ENCODE peak calls at places on chromosomes 7 and 10, in ten cellular contexts. One of them, this sample, is unnamed.

GRCh38 chr10:96588601-96589419 is 2.0 kb upstream of the TM9SF3 start:
- DNase-seq in T follicular helper cell: no peak
- DNase-seq in A549: no peak
- DNase-seq in cardiac muscle cell: no peak
- DNase-seq in nucleus accumbens: no peak
- DNase-seq in left lung: no peak
- DNase-seq in LHCN-M2: no peak
- DNase-seq in AG09309: no peak
- DNase-seq in GM23248: peak
- DNase-seq in stimulated activated CD4-positive, alpha-beta T cell treated with anti-CD3 and anti-CD28 coated beads, Interleukin-1b, Interleukin-23, amount 100 ng/mL, for 24 hours: no peak
- DNase-seq in this sample: no peak

GRCh38 chr7:138000081-138000701 is 1.7 kb downstream of the CREB3L2 start:
- DNase-seq in T follicular helper cell: no peak
- DNase-seq in A549: no peak
- DNase-seq in cardiac muscle cell: peak
- DNase-seq in nucleus accumbens: no peak
- DNase-seq in left lung: no peak
- DNase-seq in LHCN-M2: peak
- DNase-seq in AG09309: peak
- DNase-seq in GM23248: peak
- DNase-seq in stimulated activated CD4-positive, alpha-beta T cell treated with anti-CD3 and anti-CD28 coated beads, Interleukin-1b, Interleukin-23, amount 100 ng/mL, for 24 hours: no peak
- DNase-seq in this sample: peak

GRCh38 chr7:112481833-112482669 is 1.3 kb downstream of the LSMEM1 start:
- DNase-seq in T follicular helper cell: no peak
- DNase-seq in A549: peak
- DNase-seq in cardiac muscle cell: peak
- DNase-seq in nucleus accumbens: no peak
- DNase-seq in left lung: no peak
- DNase-seq in LHCN-M2: peak
- DNase-seq in AG09309: peak
- DNase-seq in GM23248: peak
- DNase-seq in stimulated activated CD4-positive, alpha-beta T cell treated with anti-CD3 and anti-CD28 coated beads, Interleukin-1b, Interleukin-23, amount 100 ng/mL, for 24 hours: no peak
- DNase-seq in this sample: peak

GRCh38 chr10:46552526-46553237 is 3.8 kb downstream of the GPRIN2 start:
- DNase-seq in T follicular helper cell: no peak
- DNase-seq in A549: no peak
- DNase-seq in cardiac muscle cell: no peak
- DNase-seq in nucleus accumbens: no peak
- DNase-seq in left lung: no peak
- DNase-seq in LHCN-M2: no peak
- DNase-seq in AG09309: no peak
- DNase-seq in GM23248: no peak
- DNase-seq in stimulated activated CD4-positive, alpha-beta T cell treated with anti-CD3 and anti-CD28 coated beads, Interleukin-1b, Interleukin-23, amount 100 ng/mL, for 24 hours: no peak
- DNase-seq in this sample: no peak

GRCh38 chr10:22244855-22245254 is 27.0 kb upstream of the EBLN1 start:
- DNase-seq in T follicular helper cell: no peak
- DNase-seq in A549: no peak
- DNase-seq in cardiac muscle cell: no peak
- DNase-seq in nucleus accumbens: no peak
- DNase-seq in left lung: no peak
- DNase-seq in LHCN-M2: no peak
- DNase-seq in AG09309: no peak
- DNase-seq in GM23248: no peak
- DNase-seq in stimulated activated CD4-positive, alpha-beta T cell treated with anti-CD3 and anti-CD28 coated beads, Interleukin-1b, Interleukin-23, amount 100 ng/mL, for 24 hours: no peak
- DNase-seq in this sample: no peak

GRCh38 chr7:140245611-140246105 is 68.9 kb upstream of the KDM7A start:
- DNase-seq in T follicular helper cell: no peak
- DNase-seq in A549: no peak
- DNase-seq in cardiac muscle cell: no peak
- DNase-seq in nucleus accumbens: no peak
- DNase-seq in left lung: no peak
- DNase-seq in LHCN-M2: no peak
- DNase-seq in AG09309: no peak
- DNase-seq in GM23248: no peak
- DNase-seq in stimulated activated CD4-positive, alpha-beta T cell treated with anti-CD3 and anti-CD28 coated beads, Interleukin-1b, Interleukin-23, amount 100 ng/mL, for 24 hours: no peak
- DNase-seq in this sample: no peak

GRCh38 chr7:157674715-157675426 is 338.1 kb downstream of the DNAJB6 start:
- DNase-seq in T follicular helper cell: no peak
- DNase-seq in A549: no peak
- DNase-seq in cardiac muscle cell: no peak
- DNase-seq in nucleus accumbens: no peak
- DNase-seq in left lung: peak
- DNase-seq in LHCN-M2: no peak
- DNase-seq in AG09309: no peak
- DNase-seq in GM23248: no peak
- DNase-seq in stimulated activated CD4-positive, alpha-beta T cell treated with anti-CD3 and anti-CD28 coated beads, Interleukin-1b, Interleukin-23, amount 100 ng/mL, for 24 hours: no peak
- DNase-seq in this sample: no peak

GRCh38 chr10:23439920-23440875 is 1.3 kb downstream of the OTUD1 start:
- DNase-seq in T follicular helper cell: peak
- DNase-seq in A549: peak
- DNase-seq in cardiac muscle cell: peak
- DNase-seq in nucleus accumbens: no peak
- DNase-seq in left lung: peak
- DNase-seq in LHCN-M2: peak
- DNase-seq in AG09309: peak
- DNase-seq in GM23248: peak
- DNase-seq in stimulated activated CD4-positive, alpha-beta T cell treated with anti-CD3 and anti-CD28 coated beads, Interleukin-1b, Interleukin-23, amount 100 ng/mL, for 24 hours: peak
- DNase-seq in this sample: no peak

GRCh38 chr10:50310560-50311174 is 59.4 kb upstream of the ASAH2 start:
- DNase-seq in T follicular helper cell: no peak
- DNase-seq in A549: peak
- DNase-seq in cardiac muscle cell: peak
- DNase-seq in nucleus accumbens: no peak
- DNase-seq in left lung: no peak
- DNase-seq in LHCN-M2: peak
- DNase-seq in AG09309: no peak
- DNase-seq in GM23248: no peak
- DNase-seq in stimulated activated CD4-positive, alpha-beta T cell treated with anti-CD3 and anti-CD28 coated beads, Interleukin-1b, Interleukin-23, amount 100 ng/mL, for 24 hours: no peak
- DNase-seq in this sample: no peak

GRCh38 chr7:149824301-149824741 is 13.9 kb upstream of the ZNF862 start:
- DNase-seq in T follicular helper cell: no peak
- DNase-seq in A549: no peak
- DNase-seq in cardiac muscle cell: no peak
- DNase-seq in nucleus accumbens: no peak
- DNase-seq in left lung: peak
- DNase-seq in LHCN-M2: no peak
- DNase-seq in AG09309: no peak
- DNase-seq in GM23248: no peak
- DNase-seq in stimulated activated CD4-positive, alpha-beta T cell treated with anti-CD3 and anti-CD28 coated beads, Interleukin-1b, Interleukin-23, amount 100 ng/mL, for 24 hours: no peak
- DNase-seq in this sample: no peak

GRCh38 chr7:16958724-16959123 is 76.9 kb upstream of the AGR3 start:
- DNase-seq in T follicular helper cell: no peak
- DNase-seq in A549: no peak
- DNase-seq in cardiac muscle cell: no peak
- DNase-seq in nucleus accumbens: no peak
- DNase-seq in left lung: no peak
- DNase-seq in LHCN-M2: no peak
- DNase-seq in AG09309: no peak
- DNase-seq in GM23248: no peak
- DNase-seq in stimulated activated CD4-positive, alpha-beta T cell treated with anti-CD3 and anti-CD28 coated beads, Interleukin-1b, Interleukin-23, amount 100 ng/mL, for 24 hours: no peak
- DNase-seq in this sample: no peak

GRCh38 chr7:132292803-132293202 is 283.5 kb downstream of the PLXNA4 start:
- DNase-seq in T follicular helper cell: no peak
- DNase-seq in A549: no peak
- DNase-seq in cardiac muscle cell: peak
- DNase-seq in nucleus accumbens: no peak
- DNase-seq in left lung: no peak
- DNase-seq in LHCN-M2: no peak
- DNase-seq in AG09309: no peak
- DNase-seq in GM23248: no peak
- DNase-seq in stimulated activated CD4-positive, alpha-beta T cell treated with anti-CD3 and anti-CD28 coated beads, Interleukin-1b, Interleukin-23, amount 100 ng/mL, for 24 hours: no peak
- DNase-seq in this sample: no peak

GRCh38 chr10:11687779-11688447 is 54.3 kb upstream of the ECHDC3 start:
- DNase-seq in T follicular helper cell: no peak
- DNase-seq in A549: no peak
- DNase-seq in cardiac muscle cell: no peak
- DNase-seq in nucleus accumbens: no peak
- DNase-seq in left lung: no peak
- DNase-seq in LHCN-M2: no peak
- DNase-seq in AG09309: no peak
- DNase-seq in GM23248: no peak
- DNase-seq in stimulated activated CD4-positive, alpha-beta T cell treated with anti-CD3 and anti-CD28 coated beads, Interleukin-1b, Interleukin-23, amount 100 ng/mL, for 24 hours: no peak
- DNase-seq in this sample: no peak

GRCh38 chr10:120186506-120186905 is 270.5 kb upstream of the PLPP4 start:
- DNase-seq in T follicular helper cell: no peak
- DNase-seq in A549: no peak
- DNase-seq in cardiac muscle cell: no peak
- DNase-seq in nucleus accumbens: no peak
- DNase-seq in left lung: no peak
- DNase-seq in LHCN-M2: no peak
- DNase-seq in AG09309: no peak
- DNase-seq in GM23248: no peak
- DNase-seq in stimulated activated CD4-positive, alpha-beta T cell treated with anti-CD3 and anti-CD28 coated beads, Interleukin-1b, Interleukin-23, amount 100 ng/mL, for 24 hours: no peak
- DNase-seq in this sample: no peak

GRCh38 chr10:100174699-100175677 is 10.8 kb downstream of the ERLIN1 start:
- DNase-seq in T follicular helper cell: no peak
- DNase-seq in A549: no peak
- DNase-seq in cardiac muscle cell: no peak
- DNase-seq in nucleus accumbens: no peak
- DNase-seq in left lung: no peak
- DNase-seq in LHCN-M2: no peak
- DNase-seq in AG09309: no peak
- DNase-seq in GM23248: no peak
- DNase-seq in stimulated activated CD4-positive, alpha-beta T cell treated with anti-CD3 and anti-CD28 coated beads, Interleukin-1b, Interleukin-23, amount 100 ng/mL, for 24 hours: no peak
- DNase-seq in this sample: no peak

GRCh38 chr10:97593423-97593822 is 3.9 kb downstream of the C10orf62 start:
- DNase-seq in T follicular helper cell: no peak
- DNase-seq in A549: no peak
- DNase-seq in cardiac muscle cell: peak
- DNase-seq in nucleus accumbens: no peak
- DNase-seq in left lung: peak
- DNase-seq in LHCN-M2: no peak
- DNase-seq in AG09309: no peak
- DNase-seq in GM23248: peak
- DNase-seq in stimulated activated CD4-positive, alpha-beta T cell treated with anti-CD3 and anti-CD28 coated beads, Interleukin-1b, Interleukin-23, amount 100 ng/mL, for 24 hours: no peak
- DNase-seq in this sample: no peak

GRCh38 chr10:11214407-11214806 is 196.7 kb downstream of the CELF2 start:
- DNase-seq in T follicular helper cell: no peak
- DNase-seq in A549: no peak
- DNase-seq in cardiac muscle cell: no peak
- DNase-seq in nucleus accumbens: no peak
- DNase-seq in left lung: no peak
- DNase-seq in LHCN-M2: no peak
- DNase-seq in AG09309: no peak
- DNase-seq in GM23248: no peak
- DNase-seq in stimulated activated CD4-positive, alpha-beta T cell treated with anti-CD3 and anti-CD28 coated beads, Interleukin-1b, Interleukin-23, amount 100 ng/mL, for 24 hours: no peak
- DNase-seq in this sample: no peak

GRCh38 chr10:6148251-6148691 is 54.5 kb upstream of the PFKFB3 start:
- DNase-seq in T follicular helper cell: no peak
- DNase-seq in A549: no peak
- DNase-seq in cardiac muscle cell: no peak
- DNase-seq in nucleus accumbens: no peak
- DNase-seq in left lung: peak
- DNase-seq in LHCN-M2: no peak
- DNase-seq in AG09309: no peak
- DNase-seq in GM23248: no peak
- DNase-seq in stimulated activated CD4-positive, alpha-beta T cell treated with anti-CD3 and anti-CD28 coated beads, Interleukin-1b, Interleukin-23, amount 100 ng/mL, for 24 hours: no peak
- DNase-seq in this sample: no peak

GRCh38 chr7:151060416-151061234 is 1.2 kb downstream of the SLC4A2 start:
- DNase-seq in T follicular helper cell: no peak
- DNase-seq in A549: peak
- DNase-seq in cardiac muscle cell: peak
- DNase-seq in nucleus accumbens: peak
- DNase-seq in left lung: no peak
- DNase-seq in LHCN-M2: peak
- DNase-seq in AG09309: no peak
- DNase-seq in GM23248: peak
- DNase-seq in stimulated activated CD4-positive, alpha-beta T cell treated with anti-CD3 and anti-CD28 coated beads, Interleukin-1b, Interleukin-23, amount 100 ng/mL, for 24 hours: no peak
- DNase-seq in this sample: no peak

GRCh38 chr10:60044221-60044620 is 137.9 kb upstream of the CCDC6 start:
- DNase-seq in T follicular helper cell: no peak
- DNase-seq in A549: no peak
- DNase-seq in cardiac muscle cell: peak
- DNase-seq in nucleus accumbens: no peak
- DNase-seq in left lung: no peak
- DNase-seq in LHCN-M2: peak
- DNase-seq in AG09309: peak
- DNase-seq in GM23248: peak
- DNase-seq in stimulated activated CD4-positive, alpha-beta T cell treated with anti-CD3 and anti-CD28 coated beads, Interleukin-1b, Interleukin-23, amount 100 ng/mL, for 24 hours: no peak
- DNase-seq in this sample: peak

GRCh38 chr7:66078067-66078466 is 2.4 kb downstream of the ASL start:
- DNase-seq in T follicular helper cell: no peak
- DNase-seq in A549: no peak
- DNase-seq in cardiac muscle cell: no peak
- DNase-seq in nucleus accumbens: no peak
- DNase-seq in left lung: no peak
- DNase-seq in LHCN-M2: no peak
- DNase-seq in AG09309: no peak
- DNase-seq in GM23248: no peak
- DNase-seq in stimulated activated CD4-positive, alpha-beta T cell treated with anti-CD3 and anti-CD28 coated beads, Interleukin-1b, Interleukin-23, amount 100 ng/mL, for 24 hours: no peak
- DNase-seq in this sample: no peak